ENCODE peak calls at places on chromosome 14, in eight cellular contexts. One of them, this sample, is unnamed. For H3K4me1, the result is how much of the 10 kb centered on the place peaks cover.

GRCh38 chr14:30427846-30428245 is 131.1 kb upstream of the G2E3 start:
- DNase-seq in Peyer's patch: no peak
- DNase-seq in suprapubic skin: no peak
- DNase-seq in transverse colon: no peak
- DNase-seq in esophagus squamous epithelium: no peak
- DNase-seq in GM12878: no peak
- DNase-seq in A549: no peak
- DNase-seq in IMR-90: no peak
- DNase-seq in this sample: no peak

GRCh38 chr14:103563089-103563620 is 395 bp downstream of the COA8 start:
- DNase-seq in GM12878: no peak
- DNase-seq in esophagus squamous epithelium: no peak
- DNase-seq in Peyer's patch: no peak
- DNase-seq in suprapubic skin: no peak
- DNase-seq in IMR-90: no peak
- DNase-seq in transverse colon: peak
- DNase-seq in A549: no peak
- DNase-seq in this sample: no peak

GRCh38 chr14:87063181-87063580 is 929.8 kb downstream of the GALC start:
- DNase-seq in A549: no peak
- DNase-seq in Peyer's patch: no peak
- DNase-seq in esophagus squamous epithelium: no peak
- DNase-seq in IMR-90: no peak
- DNase-seq in transverse colon: no peak
- DNase-seq in suprapubic skin: no peak
- DNase-seq in GM12878: no peak
- DNase-seq in this sample: no peak

GRCh38 chr14:73457935-73458218 is 469 bp downstream of the NUMB start:
- DNase-seq in transverse colon: peak
- DNase-seq in IMR-90: no peak
- DNase-seq in Peyer's patch: no peak
- DNase-seq in suprapubic skin: peak
- DNase-seq in GM12878: no peak
- DNase-seq in A549: no peak
- DNase-seq in esophagus squamous epithelium: no peak
- DNase-seq in this sample: peak

GRCh38 chr14:77489051-77489450 is 9.6 kb downstream of the ISM2 start:
- DNase-seq in transverse colon: no peak
- DNase-seq in GM12878: no peak
- DNase-seq in A549: no peak
- DNase-seq in Peyer's patch: no peak
- DNase-seq in suprapubic skin: no peak
- DNase-seq in esophagus squamous epithelium: no peak
- DNase-seq in IMR-90: no peak
- DNase-seq in this sample: no peak

GRCh38 chr14:89029961-89030694 is 205.7 kb downstream of the TTC8 start:
- DNase-seq in suprapubic skin: no peak
- DNase-seq in esophagus squamous epithelium: no peak
- DNase-seq in A549: no peak
- DNase-seq in transverse colon: no peak
- DNase-seq in GM12878: no peak
- DNase-seq in Peyer's patch: no peak
- DNase-seq in IMR-90: no peak
- DNase-seq in this sample: no peak

GRCh38 chr14:43786066-43786762 is 720.9 kb downstream of the FSCB start:
- DNase-seq in suprapubic skin: no peak
- DNase-seq in IMR-90: no peak
- DNase-seq in A549: no peak
- DNase-seq in Peyer's patch: no peak
- DNase-seq in transverse colon: no peak
- DNase-seq in esophagus squamous epithelium: no peak
- DNase-seq in GM12878: no peak
- DNase-seq in this sample: no peak

GRCh38 chr14:91568626-91569025 is 58.5 kb upstream of the PPP4R3A start:
- DNase-seq in transverse colon: no peak
- DNase-seq in suprapubic skin: no peak
- DNase-seq in Peyer's patch: no peak
- DNase-seq in GM12878: no peak
- DNase-seq in A549: peak
- DNase-seq in IMR-90: no peak
- DNase-seq in esophagus squamous epithelium: no peak
- DNase-seq in this sample: no peak

GRCh38 chr14:74062809-74063150 is 21.5 kb downstream of the ALDH6A1 start:
- DNase-seq in suprapubic skin: no peak
- DNase-seq in A549: no peak
- DNase-seq in IMR-90: peak
- DNase-seq in esophagus squamous epithelium: no peak
- DNase-seq in transverse colon: no peak
- DNase-seq in Peyer's patch: no peak
- DNase-seq in GM12878: no peak
- DNase-seq in this sample: no peak

GRCh38 chr14:103552011-103552797 is 10.3 kb downstream of the BAG5 start:
- DNase-seq in GM12878: no peak
- DNase-seq in IMR-90: peak
- DNase-seq in Peyer's patch: no peak
- DNase-seq in A549: no peak
- DNase-seq in esophagus squamous epithelium: no peak
- DNase-seq in suprapubic skin: peak
- DNase-seq in transverse colon: no peak
- DNase-seq in this sample: peak

GRCh38 chr14:95544588-95544987 is 9.7 kb downstream of the GLRX5 start:
- DNase-seq in IMR-90: no peak
- DNase-seq in A549: no peak
- DNase-seq in suprapubic skin: no peak
- DNase-seq in esophagus squamous epithelium: no peak
- DNase-seq in Peyer's patch: no peak
- DNase-seq in GM12878: no peak
- DNase-seq in transverse colon: no peak
- DNase-seq in this sample: no peak

GRCh38 chr14:95538801-95539509 is 4.1 kb downstream of the GLRX5 start:
- DNase-seq in A549: no peak
- DNase-seq in IMR-90: no peak
- DNase-seq in esophagus squamous epithelium: no peak
- DNase-seq in transverse colon: no peak
- DNase-seq in Peyer's patch: no peak
- DNase-seq in suprapubic skin: no peak
- DNase-seq in GM12878: no peak
- DNase-seq in this sample: peak

GRCh38 chr14:95540236-95540635 is 5.4 kb downstream of the GLRX5 start:
- DNase-seq in IMR-90: no peak
- DNase-seq in transverse colon: no peak
- DNase-seq in esophagus squamous epithelium: no peak
- DNase-seq in Peyer's patch: no peak
- DNase-seq in suprapubic skin: no peak
- DNase-seq in A549: no peak
- DNase-seq in GM12878: no peak
- DNase-seq in this sample: no peak

GRCh38 chr14:95545769-95546168 is 10.9 kb downstream of the GLRX5 start:
- DNase-seq in A549: peak
- DNase-seq in Peyer's patch: no peak
- DNase-seq in esophagus squamous epithelium: no peak
- DNase-seq in IMR-90: peak
- DNase-seq in GM12878: no peak
- DNase-seq in suprapubic skin: no peak
- DNase-seq in transverse colon: no peak
- DNase-seq in this sample: no peak

GRCh38 chr14:95541932-95542554 is 7.2 kb downstream of the GLRX5 start:
- DNase-seq in esophagus squamous epithelium: no peak
- DNase-seq in Peyer's patch: no peak
- DNase-seq in IMR-90: no peak
- DNase-seq in transverse colon: no peak
- DNase-seq in GM12878: no peak
- DNase-seq in suprapubic skin: no peak
- DNase-seq in A549: no peak
- DNase-seq in this sample: no peak
- TF ChIP-seq POLR2A in esophagus squamous epithelium: no peak
- TF ChIP-seq POLR2A in Peyer's patch: no peak
- TF ChIP-seq POLR2A in IMR-90: no peak
- TF ChIP-seq POLR2A in transverse colon: no peak
- TF ChIP-seq POLR2A in GM12878: no peak
- TF ChIP-seq POLR2A in suprapubic skin: no peak
- TF ChIP-seq POLR2A in A549: no peak
- TF ChIP-seq POLR2A in this sample: no peak

GRCh38 chr14:59585891-59586554 is 9.4 kb upstream of the CCDC175 start:
- DNase-seq in Peyer's patch: no peak
- DNase-seq in GM12878: no peak
- DNase-seq in suprapubic skin: no peak
- DNase-seq in A549: no peak
- DNase-seq in IMR-90: peak
- DNase-seq in transverse colon: no peak
- DNase-seq in esophagus squamous epithelium: no peak
- DNase-seq in this sample: no peak

GRCh38 chr14:59588136-59588535 is 11.5 kb upstream of the CCDC175 start:
- DNase-seq in IMR-90: no peak
- DNase-seq in transverse colon: no peak
- DNase-seq in suprapubic skin: no peak
- DNase-seq in esophagus squamous epithelium: no peak
- DNase-seq in Peyer's patch: no peak
- DNase-seq in GM12878: no peak
- DNase-seq in A549: no peak
- DNase-seq in this sample: no peak

GRCh38 chr14:59582161-59582560 is 5.5 kb upstream of the CCDC175 start:
- DNase-seq in Peyer's patch: no peak
- DNase-seq in transverse colon: no peak
- DNase-seq in IMR-90: no peak
- DNase-seq in GM12878: no peak
- DNase-seq in esophagus squamous epithelium: no peak
- DNase-seq in suprapubic skin: no peak
- DNase-seq in A549: no peak
- DNase-seq in this sample: no peak

GRCh38 chr14:59582845-59583509 is 6.4 kb upstream of the CCDC175 start:
- DNase-seq in GM12878: no peak
- DNase-seq in transverse colon: no peak
- DNase-seq in suprapubic skin: no peak
- DNase-seq in esophagus squamous epithelium: no peak
- DNase-seq in IMR-90: no peak
- DNase-seq in A549: no peak
- DNase-seq in Peyer's patch: no peak
- DNase-seq in this sample: no peak

DNA sequence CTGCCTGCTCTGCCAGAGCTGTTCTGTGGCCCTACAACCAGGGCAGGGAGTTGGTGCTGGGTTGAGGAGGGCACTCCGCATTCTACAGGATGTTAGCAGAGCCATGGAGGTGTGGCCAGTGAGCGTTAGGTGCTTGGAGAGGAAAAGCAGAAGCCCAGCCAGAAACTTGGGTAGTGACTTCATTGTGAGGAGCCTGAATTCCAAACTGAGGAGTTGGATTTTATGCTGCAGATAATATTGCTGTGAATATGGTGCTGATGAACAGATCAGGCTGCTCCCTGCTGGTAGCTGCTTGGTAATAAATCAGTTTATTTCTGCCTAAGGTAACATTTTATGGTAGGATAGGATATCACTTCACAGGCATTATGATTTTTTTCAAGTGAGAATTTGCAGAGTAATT is 7.1 kb upstream of the CCDC175 start:
- DNase-seq in suprapubic skin: no peak
- DNase-seq in GM12878: no peak
- DNase-seq in transverse colon: no peak
- DNase-seq in IMR-90: peak
- DNase-seq in esophagus squamous epithelium: no peak
- DNase-seq in Peyer's patch: no peak
- DNase-seq in A549: peak
- DNase-seq in this sample: no peak
- TF ChIP-seq CTCF in suprapubic skin: no peak
- TF ChIP-seq CTCF in GM12878: peak
- TF ChIP-seq CTCF in transverse colon: no peak
- TF ChIP-seq CTCF in IMR-90: no peak
- TF ChIP-seq CTCF in esophagus squamous epithelium: no peak
- TF ChIP-seq CTCF in Peyer's patch: no peak
- TF ChIP-seq CTCF in A549: no peak
- TF ChIP-seq CTCF in this sample: no peak

DNA sequence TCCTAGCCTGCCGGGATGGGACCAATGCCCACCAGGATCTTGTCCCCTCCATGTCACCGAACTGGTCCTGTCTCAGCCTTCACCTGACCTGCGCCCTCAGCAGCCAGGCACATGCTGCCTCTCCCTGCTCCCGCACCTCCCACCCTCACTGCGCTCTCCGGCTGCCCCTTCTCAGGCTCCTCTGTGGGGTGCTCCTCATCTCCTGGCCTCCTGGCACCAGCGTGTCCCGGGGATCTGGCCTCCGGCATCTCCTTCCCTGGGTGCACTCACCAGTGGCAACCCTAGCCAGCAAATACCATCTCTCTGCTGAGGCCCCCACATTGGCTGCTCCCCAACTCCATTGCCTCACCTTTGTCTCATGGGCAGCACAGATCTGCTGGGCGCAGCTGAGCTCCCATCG is 29.0 kb downstream of the BEGAIN start:
- DNase-seq in IMR-90: no peak
- DNase-seq in Peyer's patch: no peak
- DNase-seq in transverse colon: no peak
- DNase-seq in A549: no peak
- DNase-seq in esophagus squamous epithelium: no peak
- DNase-seq in suprapubic skin: no peak
- DNase-seq in GM12878: no peak
- DNase-seq in this sample: no peak
- H3K4me1 ChIP-seq in IMR-90: under half
- H3K4me1 ChIP-seq in Peyer's patch: under half
- H3K4me1 ChIP-seq in transverse colon: under half
- H3K4me1 ChIP-seq in A549: under half
- H3K4me1 ChIP-seq in esophagus squamous epithelium: under half
- H3K4me1 ChIP-seq in suprapubic skin: under half
- H3K4me1 ChIP-seq in GM12878: under half
- H3K4me1 ChIP-seq in this sample: under half

DNA sequence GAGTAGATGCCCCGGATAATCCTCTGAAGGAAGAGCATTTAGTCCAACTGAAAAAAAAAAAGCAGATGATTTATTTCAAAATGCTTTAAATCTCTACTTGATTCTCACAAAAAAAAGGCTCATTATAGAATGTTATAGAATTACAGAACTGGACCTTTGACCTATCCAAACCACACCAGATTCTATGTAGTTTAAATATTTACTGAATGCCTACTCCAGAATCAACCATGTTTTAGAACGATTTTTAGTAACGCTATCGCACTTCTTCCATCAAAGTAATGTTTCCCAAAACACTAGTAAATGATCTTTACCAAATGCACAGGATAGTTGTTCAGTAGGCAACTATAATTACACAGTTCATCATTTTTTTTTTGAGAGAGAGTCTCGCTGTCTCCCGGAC is 2.6 kb downstream of the RPS29 start:
- DNase-seq in esophagus squamous epithelium: no peak
- DNase-seq in IMR-90: peak
- DNase-seq in Peyer's patch: no peak
- DNase-seq in GM12878: no peak
- DNase-seq in suprapubic skin: no peak
- DNase-seq in transverse colon: no peak
- DNase-seq in A549: no peak
- DNase-seq in this sample: no peak
- TF ChIP-seq POLR2A in esophagus squamous epithelium: no peak
- TF ChIP-seq POLR2A in IMR-90: no peak
- TF ChIP-seq POLR2A in Peyer's patch: no peak
- TF ChIP-seq POLR2A in GM12878: no peak
- TF ChIP-seq POLR2A in suprapubic skin: no peak
- TF ChIP-seq POLR2A in transverse colon: no peak
- TF ChIP-seq POLR2A in A549: no peak
- TF ChIP-seq POLR2A in this sample: no peak